ENCODE peak calls at places on chromosomes 11 and 22, in four cellular contexts. One of them, this sample, is unnamed.

GRCh38 chr22:28018461-28018927 is 99.4 kb upstream of the PITPNB start:
- DNase-seq in hepatocyte: no peak
- DNase-seq in fibroblast of lung: no peak
- DNase-seq in PC-9: no peak
- DNase-seq in this sample: no peak

GRCh38 chr22:46696614-46697013 is 41.4 kb downstream of the CERK start:
- DNase-seq in hepatocyte: no peak
- DNase-seq in PC-9: no peak
- DNase-seq in fibroblast of lung: no peak
- DNase-seq in this sample: no peak

GRCh38 chr11:27699926-27700350 is 317 bp downstream of the BDNF start:
- DNase-seq in PC-9: no peak
- DNase-seq in hepatocyte: no peak
- DNase-seq in fibroblast of lung: no peak
- DNase-seq in this sample: no peak

GRCh38 chr11:8683115-8683807 is 669 bp downstream of the RPL27A start:
- DNase-seq in hepatocyte: no peak
- DNase-seq in PC-9: no peak
- DNase-seq in fibroblast of lung: no peak
- DNase-seq in this sample: no peak

GRCh38 chr22:32603651-32604540 is 129.3 kb downstream of the FBXO7 start:
- DNase-seq in PC-9: no peak
- DNase-seq in fibroblast of lung: no peak
- DNase-seq in hepatocyte: no peak
- DNase-seq in this sample: no peak

GRCh38 chr22:18109410-18110193 is 1.0 kb upstream of the TUBA8 start:
- DNase-seq in PC-9: no peak
- DNase-seq in fibroblast of lung: no peak
- DNase-seq in hepatocyte: no peak
- DNase-seq in this sample: no peak

GRCh38 chr11:24171869-24172268 is 325.0 kb upstream of the LUZP2 start:
- DNase-seq in hepatocyte: no peak
- DNase-seq in fibroblast of lung: peak; percentile 0
- DNase-seq in PC-9: no peak
- DNase-seq in this sample: no peak

GRCh38 chr11:126219547-126219946 is 8.0 kb downstream of the FAM118B start:
- DNase-seq in fibroblast of lung: no peak
- DNase-seq in PC-9: no peak
- DNase-seq in hepatocyte: no peak
- DNase-seq in this sample: no peak

GRCh38 chr11:72023335-72023734 is 24.6 kb downstream of the IL18BP start:
- DNase-seq in fibroblast of lung: no peak
- DNase-seq in PC-9: no peak
- DNase-seq in hepatocyte: no peak
- DNase-seq in this sample: no peak

GRCh38 chr11:75500742-75501141 is 25.0 kb downstream of the GDPD5 start:
- DNase-seq in fibroblast of lung: no peak
- DNase-seq in PC-9: no peak
- DNase-seq in hepatocyte: no peak
- DNase-seq in this sample: no peak

GRCh38 chr11:113369411-113369810 is 18.2 kb upstream of the ANKK1 start:
- DNase-seq in fibroblast of lung: no peak
- DNase-seq in PC-9: no peak
- DNase-seq in hepatocyte: no peak
- DNase-seq in this sample: no peak

GRCh38 chr11:107272561-107272960 is 185.1 kb downstream of the CWF19L2 start:
- DNase-seq in fibroblast of lung: no peak
- DNase-seq in PC-9: no peak
- DNase-seq in hepatocyte: no peak
- DNase-seq in this sample: no peak

GRCh38 chr22:27349456-27349855 is 452.1 kb downstream of the MN1 start:
- DNase-seq in PC-9: no peak
- DNase-seq in hepatocyte: no peak
- DNase-seq in fibroblast of lung: peak; percentile 88
- DNase-seq in this sample: no peak

GRCh38 chr11:20374746-20375305 is 11.3 kb downstream of the HTATIP2 start:
- DNase-seq in fibroblast of lung: peak; percentile 32
- DNase-seq in hepatocyte: no peak
- DNase-seq in PC-9: no peak
- DNase-seq in this sample: peak; percentile 63

GRCh38 chr11:134030853-134031252 is 38.0 kb upstream of the JAM3 start:
- DNase-seq in PC-9: no peak
- DNase-seq in hepatocyte: no peak
- DNase-seq in fibroblast of lung: no peak
- DNase-seq in this sample: no peak

GRCh38 chr22:25775501-25775900 is 33.5 kb downstream of the MYO18B start:
- DNase-seq in fibroblast of lung: peak; percentile 67
- DNase-seq in hepatocyte: no peak
- DNase-seq in PC-9: no peak
- DNase-seq in this sample: no peak

GRCh38 chr11:79762271-79762935 is 321.6 kb upstream of the TENM4 start:
- DNase-seq in hepatocyte: peak; percentile 26
- DNase-seq in PC-9: no peak
- DNase-seq in fibroblast of lung: no peak
- DNase-seq in this sample: no peak

GRCh38 chr22:30445438-30445936 is 19.9 kb downstream of the MTFP1 start:
- DNase-seq in fibroblast of lung: peak; percentile 14
- DNase-seq in hepatocyte: no peak
- DNase-seq in PC-9: no peak
- DNase-seq in this sample: no peak

GRCh38 chr11:28699701-28700100 is 591.5 kb downstream of the METTL15 start:
- DNase-seq in PC-9: no peak
- DNase-seq in fibroblast of lung: no peak
- DNase-seq in hepatocyte: no peak
- DNase-seq in this sample: no peak

GRCh38 chr22:22884888-22885840 is 2.5 kb upstream of the IGLL5 start:
- DNase-seq in PC-9: no peak
- DNase-seq in hepatocyte: no peak
- DNase-seq in fibroblast of lung: no peak
- DNase-seq in this sample: peak; percentile 93

GRCh38 chr11:115885446-115885978 is 381.3 kb upstream of the CADM1 start:
- DNase-seq in fibroblast of lung: no peak
- DNase-seq in hepatocyte: no peak
- DNase-seq in PC-9: no peak
- DNase-seq in this sample: no peak

GRCh38 chr11:119671561-119672015 is 57.4 kb downstream of the NECTIN1 start:
- DNase-seq in fibroblast of lung: peak; percentile 33
- DNase-seq in PC-9: no peak
- DNase-seq in hepatocyte: no peak
- DNase-seq in this sample: no peak

GRCh38 chr11:85886089-85887056 is 31.2 kb downstream of the CCDC83 start:
- DNase-seq in fibroblast of lung: peak; percentile 80
- DNase-seq in hepatocyte: no peak
- DNase-seq in PC-9: no peak
- DNase-seq in this sample: no peak

GRCh38 chr11:34798985-34799384 is 117.2 kb downstream of the APIP start:
- DNase-seq in hepatocyte: no peak
- DNase-seq in fibroblast of lung: no peak
- DNase-seq in PC-9: no peak
- DNase-seq in this sample: no peak

GRCh38 chr11:102318469-102318868 is 1.2 kb downstream of the BIRC3 start:
- DNase-seq in PC-9: no peak
- DNase-seq in fibroblast of lung: peak; percentile 20
- DNase-seq in hepatocyte: no peak
- DNase-seq in this sample: peak; percentile 52

GRCh38 chr11:47220401-47220821 is 5.6 kb downstream of the DDB2 start:
- DNase-seq in hepatocyte: no peak
- DNase-seq in PC-9: peak; percentile 48
- DNase-seq in fibroblast of lung: peak; percentile 69
- DNase-seq in this sample: no peak

GRCh38 chr11:120178441-120179070 is 32.3 kb upstream of the OAF start:
- DNase-seq in hepatocyte: no peak
- DNase-seq in fibroblast of lung: peak; percentile 65
- DNase-seq in PC-9: no peak
- DNase-seq in this sample: no peak

GRCh38 chr11:113104390-113105251 is 143.4 kb downstream of the NCAM1 start:
- DNase-seq in PC-9: no peak
- DNase-seq in hepatocyte: no peak
- DNase-seq in fibroblast of lung: no peak
- DNase-seq in this sample: no peak

GRCh38 chr22:34379825-34380224 is 459.5 kb upstream of the LARGE1 start:
- DNase-seq in hepatocyte: no peak
- DNase-seq in fibroblast of lung: no peak
- DNase-seq in PC-9: no peak
- DNase-seq in this sample: no peak

GRCh38 chr11:2314525-2315394 is 12.9 kb downstream of the TSPAN32 start:
- DNase-seq in PC-9: no peak
- DNase-seq in hepatocyte: peak; percentile 87
- DNase-seq in fibroblast of lung: peak; percentile 79
- DNase-seq in this sample: peak; percentile 51

GRCh38 chr11:111391328-111392124 is 12.5 kb upstream of the POU2AF1 start:
- DNase-seq in PC-9: no peak
- DNase-seq in hepatocyte: no peak
- DNase-seq in fibroblast of lung: no peak
- DNase-seq in this sample: no peak

GRCh38 chr11:70942593-70942992 is 309.8 kb downstream of the SHANK2 start:
- DNase-seq in PC-9: no peak
- DNase-seq in hepatocyte: no peak
- DNase-seq in fibroblast of lung: no peak
- DNase-seq in this sample: no peak

GRCh38 chr11:55967914-55968313 is 1.8 kb downstream of the OR10AG1 start:
- DNase-seq in PC-9: no peak
- DNase-seq in hepatocyte: no peak
- DNase-seq in fibroblast of lung: no peak
- DNase-seq in this sample: no peak

GRCh38 chr11:133318221-133318620 is 214.1 kb downstream of the OPCML start:
- DNase-seq in hepatocyte: no peak
- DNase-seq in PC-9: no peak
- DNase-seq in fibroblast of lung: no peak
- DNase-seq in this sample: no peak

GRCh38 chr11:61834278-61835004 is 6.3 kb downstream of the FADS2 start:
- DNase-seq in fibroblast of lung: peak; percentile 82
- DNase-seq in hepatocyte: peak; percentile 43
- DNase-seq in PC-9: no peak
- DNase-seq in this sample: no peak

GRCh38 chr11:9017773-9018172 is 14.0 kb upstream of the NRIP3 start:
- DNase-seq in fibroblast of lung: peak; percentile 14
- DNase-seq in hepatocyte: no peak
- DNase-seq in PC-9: no peak
- DNase-seq in this sample: peak; percentile 58

GRCh38 chr11:10658621-10659338 is 34.8 kb downstream of the IRAG1 start:
- DNase-seq in fibroblast of lung: peak; percentile 34
- DNase-seq in PC-9: no peak
- DNase-seq in hepatocyte: no peak
- DNase-seq in this sample: no peak
- H3K4me1 ChIP-seq in fibroblast of lung: peaks cover 48% of the 10 kb centered on the region
- H3K4me1 ChIP-seq in PC-9: peaks cover 57% of the 10 kb centered on the region
- H3K4me1 ChIP-seq in hepatocyte: peaks cover 35% of the 10 kb centered on the region
- H3K4me1 ChIP-seq in this sample: peaks cover 23% of the 10 kb centered on the region

GRCh38 chr22:49863936-49864335 is 10.3 kb downstream of the ZBED4 start:
- DNase-seq in hepatocyte: no peak
- DNase-seq in PC-9: no peak
- DNase-seq in fibroblast of lung: no peak
- DNase-seq in this sample: peak; percentile 16

GRCh38 chr22:49867303-49868250 is 13.9 kb downstream of the ZBED4 start:
- DNase-seq in hepatocyte: no peak
- DNase-seq in fibroblast of lung: no peak
- DNase-seq in PC-9: no peak
- DNase-seq in this sample: no peak

GRCh38 chr22:49866134-49866533 is 12.5 kb downstream of the ZBED4 start:
- DNase-seq in hepatocyte: no peak
- DNase-seq in PC-9: no peak
- DNase-seq in fibroblast of lung: no peak
- DNase-seq in this sample: no peak

GRCh38 chr22:49866646-49867045 is 13.0 kb downstream of the ZBED4 start:
- DNase-seq in fibroblast of lung: no peak
- DNase-seq in hepatocyte: no peak
- DNase-seq in PC-9: no peak
- DNase-seq in this sample: no peak

GRCh38 chr22:49865156-49865555 is 11.5 kb downstream of the ZBED4 start:
- DNase-seq in hepatocyte: no peak
- DNase-seq in fibroblast of lung: no peak
- DNase-seq in PC-9: no peak
- DNase-seq in this sample: no peak
- H3K4me3 ChIP-seq in hepatocyte: no peak overlapping the region
- H3K4me3 ChIP-seq in fibroblast of lung: no peak overlapping the region
- H3K4me3 ChIP-seq in PC-9: no peak overlapping the region
- H3K4me3 ChIP-seq in this sample: no peak overlapping the region

DNA sequence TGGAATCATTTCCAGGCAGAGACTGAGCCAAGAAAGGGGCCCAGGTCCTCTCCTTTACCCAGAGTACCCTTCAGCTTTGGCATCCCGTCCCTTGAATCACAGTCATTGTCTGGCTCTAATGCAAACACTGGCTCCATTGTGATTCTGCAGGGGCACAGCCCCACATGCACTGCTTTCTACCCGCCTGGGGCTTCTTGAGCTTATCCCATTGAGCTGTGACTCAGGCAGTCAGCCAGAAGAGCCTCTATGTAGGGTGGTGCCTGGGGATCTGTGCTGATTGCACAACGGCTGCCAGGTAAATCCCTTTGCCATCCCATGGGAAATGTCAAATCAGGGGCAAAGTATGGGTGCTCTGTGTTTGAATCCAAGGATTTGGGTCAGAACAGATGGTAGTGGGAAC is 89.0 kb downstream of the RASSF10 start:
- DNase-seq in fibroblast of lung: no peak
- DNase-seq in PC-9: peak; percentile 78
- DNase-seq in hepatocyte: no peak
- DNase-seq in this sample: no peak
- H3K9me3 ChIP-seq in fibroblast of lung: no peaks in the 10 kb centered on the region
- H3K9me3 ChIP-seq in PC-9: no peaks in the 10 kb centered on the region
- H3K9me3 ChIP-seq in hepatocyte: no peaks in the 10 kb centered on the region
- H3K9me3 ChIP-seq in this sample: no peaks in the 10 kb centered on the region

DNA sequence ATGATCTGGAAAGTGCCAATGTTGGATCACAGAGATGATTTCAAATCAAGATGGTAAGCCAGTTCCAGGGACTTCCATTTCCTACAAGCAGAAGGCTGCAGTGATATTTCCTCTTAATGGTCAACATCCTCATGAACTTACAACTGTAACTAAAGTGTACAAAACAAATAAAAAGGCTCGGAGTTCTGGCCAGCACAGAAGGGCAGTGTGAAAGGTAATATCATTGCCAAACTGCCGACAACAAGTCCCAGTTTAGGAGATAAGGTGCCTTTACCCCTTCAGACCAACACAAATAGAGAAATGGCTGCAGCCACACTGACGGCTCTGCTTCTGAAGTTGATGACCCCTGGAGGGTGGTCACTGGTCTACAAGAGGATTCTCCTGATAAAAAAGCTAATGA is 91.1 kb downstream of the ETS1 start:
- DNase-seq in hepatocyte: no peak
- DNase-seq in fibroblast of lung: no peak
- DNase-seq in PC-9: no peak
- DNase-seq in this sample: no peak
- H3K4me1 ChIP-seq in hepatocyte: peaks cover 28% of the 10 kb centered on the region
- H3K4me1 ChIP-seq in fibroblast of lung: peaks cover 67% of the 10 kb centered on the region
- H3K4me1 ChIP-seq in PC-9: peaks cover 78% of the 10 kb centered on the region
- H3K4me1 ChIP-seq in this sample: no peaks in the 10 kb centered on the region

DNA sequence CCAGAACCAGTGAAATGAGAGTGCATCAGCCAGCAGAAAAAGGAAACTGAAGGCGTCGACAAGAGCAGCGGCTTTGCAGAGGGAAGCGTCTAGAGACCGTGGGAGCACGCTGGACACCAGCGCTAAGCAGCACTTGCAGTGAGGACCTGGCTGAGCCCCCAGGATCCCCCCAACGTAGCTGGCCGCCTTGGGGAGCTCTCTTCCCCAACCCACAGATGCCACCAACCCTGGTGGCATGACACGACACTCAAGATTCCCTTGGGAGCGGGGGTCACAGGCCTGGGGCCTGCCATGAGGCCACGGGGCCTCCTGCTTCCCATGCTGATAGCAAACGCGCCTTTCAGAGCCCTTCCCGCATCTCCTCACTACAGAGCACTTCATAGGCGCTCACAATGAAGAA is 13.4 kb upstream of the TESMIN start:
- DNase-seq in hepatocyte: no peak
- DNase-seq in fibroblast of lung: no peak
- DNase-seq in PC-9: no peak
- DNase-seq in this sample: no peak
- H3K4me3 ChIP-seq in hepatocyte: no peak overlapping the region
- H3K4me3 ChIP-seq in fibroblast of lung: no peak overlapping the region
- H3K4me3 ChIP-seq in PC-9: no peak overlapping the region
- H3K4me3 ChIP-seq in this sample: no peak overlapping the region